ENCODE peak calls at places on chromosome 12, in six cellular contexts. P is CD8-positive, alpha-beta memory T cell; C is mesenchymal stem cell; E is ovary; J is GM23248; S is AG04450. Z is an unnamed sample. For H3K27me3, the result is how much of the 10 kb centered on the place peaks cover.

GRCh38 chr12:123761841-123762714 is at the start of gene DNAH10:
- DNase-seq in P (no peak), C (peak), E (no peak), J (peak), S (no peak), Z (peak)

GRCh38 chr12:103327676-103328075 is 168.1 kb downstream of the C12orf42 start:
- DNase-seq in P (no peak), C (no peak), E (no peak), J (no peak), S (no peak), Z (no peak)

GRCh38 chr12:10395390-10395998 is 5.7 kb upstream of the KLRK1 start:
- DNase-seq in P (peak), C (peak), E (peak), J (peak), S (peak), Z (peak)

GRCh38 chr12:55996201-55996714 is 818 bp upstream of the SUOX start:
- DNase-seq in P (peak), C (peak), E (peak), J (peak), S (no peak), Z (peak)

GRCh38 chr12:116265361-116266128 is 11.9 kb downstream of the MED13L start:
- DNase-seq in P (no peak), C (no peak), E (no peak), J (peak), S (no peak), Z (no peak)

GRCh38 chr12:70809887-70810286 is 110.7 kb downstream of the PTPRR start:
- DNase-seq in P (no peak), C (no peak), E (no peak), J (no peak), S (no peak), Z (no peak)

GRCh38 chr12:28173440-28173839 is 16.8 kb upstream of the CCDC91 start:
- DNase-seq in P (no peak), C (no peak), E (no peak), J (no peak), S (no peak), Z (no peak)

GRCh38 chr12:103915306-103915705 is 14.9 kb upstream of the HSP90B1 start:
- DNase-seq in P (no peak), C (no peak), E (no peak), J (no peak), S (peak), Z (no peak)

GRCh38 chr12:62640910-62641448 is 174.4 kb downstream of the MON2 start:
- DNase-seq in P (peak), C (peak), E (no peak), J (peak), S (no peak), Z (peak)

DNA sequence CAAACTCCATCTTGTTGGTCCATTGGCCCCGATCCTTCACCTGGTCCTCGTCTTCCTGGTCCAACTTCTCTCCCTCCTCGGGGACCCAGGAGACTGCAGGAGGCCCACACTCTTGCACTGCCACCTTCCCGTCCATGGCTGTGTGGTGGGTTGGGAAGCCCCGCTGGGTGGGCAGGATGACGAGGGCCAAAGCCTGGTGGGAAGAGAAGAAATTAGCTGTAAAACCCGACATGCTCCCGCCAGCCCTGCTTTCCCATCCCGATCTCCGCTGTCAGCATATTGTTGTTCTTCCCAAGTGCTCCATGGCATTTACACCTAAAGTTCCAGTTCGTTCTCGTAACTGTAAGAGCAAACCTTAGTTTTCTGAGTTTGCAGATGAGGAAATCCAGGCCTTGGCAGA is 4.1 kb downstream of the SLC6A12 start:
- DNase-seq in P (no peak), C (no peak), E (no peak), J (no peak), S (no peak), Z (no peak)
- H3K27me3 ChIP-seq in P (under half), C (half or more), E (under half), J (half or more), S (half or more), Z (half or more)

DNA sequence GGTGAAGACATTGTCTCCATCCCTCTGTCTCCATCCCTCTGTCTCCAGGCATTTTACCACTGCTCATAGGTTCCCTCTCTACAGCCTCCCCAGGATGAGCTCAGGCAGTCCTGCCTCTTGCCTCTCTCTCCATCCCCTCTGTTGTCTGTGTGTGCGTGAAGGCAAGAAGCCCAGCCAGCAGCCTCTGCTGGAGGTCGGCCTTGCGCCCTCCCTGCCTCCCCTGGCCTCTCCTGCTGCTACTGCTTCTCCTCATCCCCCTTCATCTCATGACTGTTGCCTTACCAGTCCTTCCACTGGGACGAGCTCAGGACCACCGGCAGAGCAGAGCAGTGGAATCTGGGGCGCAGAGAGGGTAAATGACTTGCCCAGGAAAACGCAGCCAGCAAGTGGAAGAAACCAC is 3.2 kb downstream of the KRT80 start:
- DNase-seq in P (no peak), C (no peak), E (no peak), J (no peak), S (no peak), Z (no peak)
- H3K27me3 ChIP-seq in P (under half), C (under half), E (under half), J (under half), S (under half), Z (under half)

DNA sequence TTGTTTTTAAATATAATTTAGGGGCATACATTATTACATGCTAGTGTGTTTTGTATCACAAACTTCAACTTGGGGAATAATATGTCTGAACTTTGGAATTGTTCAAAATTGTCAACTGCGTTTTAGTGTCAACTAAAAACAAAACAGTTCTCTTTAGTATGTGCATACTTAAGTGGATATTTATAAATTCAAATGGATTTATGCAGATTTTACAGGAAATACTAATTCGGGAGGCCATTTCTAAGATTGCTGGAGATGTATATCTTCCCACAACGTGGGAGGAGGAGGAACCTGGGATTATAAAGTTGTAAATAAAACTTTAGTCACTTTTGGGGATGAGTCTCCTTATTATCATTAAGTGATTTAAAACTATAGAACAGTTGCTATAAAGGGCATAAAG is 2.5 kb downstream of the PDE3A start:
- DNase-seq in P (no peak), C (no peak), E (no peak), J (no peak), S (no peak), Z (peak)
- H3K27me3 ChIP-seq in P (under half), C (under half), E (under half), J (under half), S (under half), Z (under half)

DNA sequence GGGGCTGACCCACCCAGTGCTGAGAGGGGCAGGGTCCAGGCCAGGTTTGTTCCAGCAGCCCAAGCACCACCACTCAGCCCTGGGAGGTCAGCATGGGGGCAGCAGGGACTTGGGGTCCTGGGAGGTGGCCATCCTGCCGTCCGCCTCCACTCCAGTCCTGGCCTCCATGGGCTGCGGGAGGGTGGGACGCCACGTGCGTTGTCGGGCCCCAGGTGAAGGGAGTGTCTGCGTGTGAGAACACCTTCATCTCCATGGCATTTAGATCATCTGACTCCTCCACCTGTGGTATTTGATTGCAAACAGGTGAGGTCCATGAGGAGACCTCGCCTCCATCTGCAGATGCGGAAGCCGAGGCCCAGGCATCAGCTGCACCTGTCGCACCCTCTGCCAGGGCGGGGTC is 44.1 kb downstream of the FBRSL1 start:
- DNase-seq in P (no peak), C (no peak), E (no peak), J (no peak), S (no peak), Z (no peak)
- H3K27me3 ChIP-seq in P (under half), C (under half), E (under half), J (under half), S (under half), Z (under half)

GRCh38 chr12:5742264-5742663 is 202.8 kb downstream of the ANO2 start:
- DNase-seq in P (no peak), C (no peak), E (no peak), J (no peak), S (no peak), Z (no peak)

GRCh38 chr12:5733136-5733755 is 211.8 kb downstream of the ANO2 start:
- DNase-seq in P (no peak), C (no peak), E (no peak), J (no peak), S (no peak), Z (no peak)

GRCh38 chr12:5739862-5740370 is 205.1 kb downstream of the ANO2 start:
- DNase-seq in P (no peak), C (no peak), E (no peak), J (no peak), S (no peak), Z (no peak)

GRCh38 chr12:5736016-5736415 is 209.0 kb downstream of the ANO2 start:
- DNase-seq in P (no peak), C (no peak), E (no peak), J (no peak), S (no peak), Z (no peak)

GRCh38 chr12:5736527-5736926 is 208.5 kb downstream of the ANO2 start:
- DNase-seq in P (no peak), C (no peak), E (no peak), J (no peak), S (no peak), Z (no peak)
- H3K27me3 ChIP-seq in P (under half), C (under half), E (under half), J (under half), S (under half), Z (under half)

GRCh38 chr12:132458441-132459225 is 31.3 kb upstream of the FBRSL1 start:
- DNase-seq in P (no peak), C (no peak), E (no peak), J (no peak), S (no peak), Z (no peak)

GRCh38 chr12:132454949-132455418 is 35.0 kb upstream of the FBRSL1 start:
- DNase-seq in P (no peak), C (no peak), E (no peak), J (no peak), S (no peak), Z (no peak)

GRCh38 chr12:132456186-132456943 is 33.6 kb upstream of the FBRSL1 start:
- DNase-seq in P (no peak), C (no peak), E (no peak), J (no peak), S (no peak), Z (no peak)

GRCh38 chr12:132455565-132455964 is 34.4 kb upstream of the FBRSL1 start:
- DNase-seq in P (no peak), C (no peak), E (no peak), J (no peak), S (no peak), Z (no peak)

GRCh38 chr12:132456944-132457495 is 32.9 kb upstream of the FBRSL1 start:
- DNase-seq in P (no peak), C (no peak), E (no peak), J (no peak), S (no peak), Z (no peak)
- H3K27me3 ChIP-seq in P (under half), C (half or more), E (under half), J (under half), S (under half), Z (under half)

GRCh38 chr12:49542592-49543160 is 3.8 kb downstream of the KCNH3 start:
- DNase-seq in P (no peak), C (no peak), E (no peak), J (no peak), S (no peak), Z (no peak)

GRCh38 chr12:49541911-49542505 is 3.2 kb downstream of the KCNH3 start:
- DNase-seq in P (no peak), C (no peak), E (no peak), J (no peak), S (no peak), Z (no peak)

GRCh38 chr12:49540229-49541139 is 1.7 kb downstream of the KCNH3 start:
- DNase-seq in P (no peak), C (no peak), E (no peak), J (no peak), S (no peak), Z (no peak)

GRCh38 chr12:49539406-49540228 is 787 bp downstream of the KCNH3 start:
- DNase-seq in P (no peak), C (no peak), E (no peak), J (no peak), S (no peak), Z (no peak)

DNA sequence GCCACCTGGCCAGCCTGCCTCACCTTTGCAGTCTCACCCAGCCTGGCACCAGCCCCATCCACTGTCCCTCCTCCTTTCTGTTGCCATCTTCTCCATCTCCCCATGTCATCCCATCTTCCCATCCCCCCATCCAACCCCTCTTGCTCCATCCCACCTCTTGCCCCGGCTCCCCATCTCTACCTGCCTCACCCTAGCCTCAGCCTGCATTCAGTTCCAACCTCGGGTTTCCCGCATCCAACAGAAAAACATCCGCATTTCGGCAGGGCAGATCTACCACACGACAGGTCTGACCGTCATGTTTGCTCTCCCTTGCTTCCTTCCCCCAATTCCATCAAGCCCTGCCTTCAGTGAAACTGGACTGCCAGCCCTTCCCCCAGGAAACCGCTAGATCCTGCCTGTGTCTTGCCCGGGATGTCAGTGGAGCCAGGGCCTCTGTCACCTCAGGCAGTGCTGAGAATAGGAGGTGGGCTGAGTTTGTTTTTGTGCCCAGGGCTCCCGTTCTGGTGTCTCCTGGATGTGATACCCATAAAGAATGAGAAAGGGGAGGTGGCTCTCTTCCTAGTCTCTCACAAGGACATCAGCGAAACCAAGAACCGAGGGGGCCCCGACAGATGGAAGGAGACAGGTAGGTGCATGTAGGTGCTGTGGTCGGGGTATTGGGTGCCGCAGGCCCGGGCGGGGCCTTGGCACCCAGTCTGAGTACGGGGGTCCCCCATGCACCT is 2.5 kb downstream of the KCNH3 start:
- DNase-seq in P (no peak), C (no peak), E (no peak), J (no peak), S (no peak), Z (no peak)
- H3K27me3 ChIP-seq in P (under half), C (half or more), E (under half), J (under half), S (half or more), Z (half or more)

DNA sequence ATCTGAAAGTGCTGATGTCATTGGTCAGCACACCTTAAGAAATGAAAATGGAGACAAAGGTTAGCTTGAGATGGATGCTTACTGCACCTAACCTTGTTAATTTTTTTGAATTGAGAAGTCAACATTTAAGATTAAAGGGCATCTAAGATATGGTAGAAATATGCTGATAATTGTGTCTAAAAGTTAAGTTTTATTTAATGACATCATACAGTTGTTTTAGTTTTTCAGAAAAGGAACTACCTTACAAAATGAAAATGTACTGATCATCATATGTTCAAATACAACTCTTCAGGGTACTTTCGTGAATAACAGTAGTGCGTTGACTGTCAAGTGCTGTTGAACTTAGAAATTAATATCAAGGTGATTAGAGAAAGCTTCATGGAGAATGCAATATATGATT is 2.5 kb downstream of the SMCO3 start:
- DNase-seq in P (no peak), C (no peak), E (no peak), J (no peak), S (no peak), Z (no peak)
- H3K27me3 ChIP-seq in P (under half), C (under half), E (under half), J (under half), S (under half), Z (under half)

GRCh38 chr12:4809449-4810218 is 89.4 kb downstream of the GALNT8 start:
- DNase-seq in P (no peak), C (no peak), E (no peak), J (peak), S (no peak), Z (peak)
- H3K27me3 ChIP-seq in P (under half), C (half or more), E (under half), J (under half), S (under half), Z (half or more)

GRCh38 chr12:106897082-106897481 is 58.6 kb upstream of the TMEM263 start:
- DNase-seq in P (no peak), C (no peak), E (no peak), J (peak), S (no peak), Z (peak)
- H3K27me3 ChIP-seq in P (under half), C (under half), E (under half), J (under half), S (under half), Z (under half)

Z was measured in adipocyte.